ENCODE peak calls at places on chromosomes 12 and 14, in four cellular contexts. C, D, M and W are unnamed samples.

GRCh38 chr14:22131749-22132476 is 457.1 kb downstream of the DAD1 start:
- DNase-seq in M (peak), C (peak), D (peak), W (no peak)

GRCh38 chr14:97713023-97713422 is 915.8 kb downstream of the VRK1 start:
- DNase-seq in M (no peak), D (no peak), C (no peak), W (no peak)

GRCh38 chr12:26017484-26018211 is 59.2 kb downstream of the RASSF8 start:
- DNase-seq in C (peak), M (peak), D (no peak), W (no peak)

GRCh38 chr12:47238665-47239064 is 158.9 kb upstream of the AMIGO2 start:
- DNase-seq in M (no peak), C (no peak), D (no peak), W (no peak)

GRCh38 chr12:57552692-57553321 is 3.0 kb downstream of the KIF5A start:
- DNase-seq in C (no peak), M (no peak), D (peak), W (no peak)

GRCh38 chr14:63276492-63277342 is 42.0 kb downstream of the GPHB5 start:
- DNase-seq in M (no peak), D (peak), C (peak), W (no peak)

GRCh38 chr14:104112113-104112505 is 26.3 kb upstream of the KIF26A start:
- DNase-seq in D (no peak), M (no peak), C (no peak), W (no peak)

GRCh38 chr12:87806310-87806709 is 222.9 kb downstream of the C12orf50 start:
- DNase-seq in C (no peak), M (no peak), D (no peak), W (no peak)

GRCh38 chr14:51070732-51071131 is 24.2 kb downstream of the TRIM9 start:
- DNase-seq in C (no peak), D (no peak), M (no peak), W (no peak)

GRCh38 chr12:11943919-11944318 is 126.8 kb upstream of the BCL2L14 start:
- DNase-seq in D (no peak), M (no peak), C (no peak), W (no peak)

GRCh38 chr14:59664741-59665140 is 88.1 kb upstream of the CCDC175 start:
- DNase-seq in D (no peak), M (no peak), C (no peak), W (no peak)

GRCh38 chr12:63916561-63917476 is 72.3 kb downstream of the SRGAP1 start:
- DNase-seq in C (no peak), D (no peak), M (no peak), W (no peak)

GRCh38 chr14:81371802-81372201 is 28.3 kb downstream of the STON2 start:
- DNase-seq in M (no peak), D (no peak), C (no peak), W (no peak)

GRCh38 chr14:62957562-62957961 is 87.7 kb downstream of the KCNH5 start:
- DNase-seq in M (no peak), C (no peak), D (no peak), W (no peak)

GRCh38 chr12:48542300-48542928 is 17.0 kb downstream of the OR8S1 start:
- DNase-seq in D (peak), M (no peak), C (peak), W (no peak)

GRCh38 chr12:88663001-88663400 is 82.7 kb upstream of the KITLG start:
- DNase-seq in C (no peak), D (no peak), M (no peak), W (no peak)

GRCh38 chr14:76775695-76776305 is 14.5 kb downstream of the VASH1 start:
- DNase-seq in C (no peak), M (no peak), D (peak), W (no peak)

GRCh38 chr12:63323942-63324341 is 172.9 kb upstream of the AVPR1A start:
- DNase-seq in M (no peak), D (no peak), C (no peak), W (no peak)

GRCh38 chr12:122528582-122528981 is 1.5 kb downstream of the KNTC1 start:
- DNase-seq in M (no peak), D (no peak), C (no peak), W (no peak)

GRCh38 chr12:6241495-6241894 is 41.3 kb downstream of the CD9 start:
- DNase-seq in M (no peak), D (peak), C (no peak), W (no peak)

GRCh38 chr12:102479099-102479887 is 1.1 kb downstream of the IGF1 start:
- DNase-seq in M (no peak), C (no peak), D (no peak), W (peak)

GRCh38 chr12:18277196-18277595 is 15.9 kb downstream of the PIK3C2G start:
- DNase-seq in D (no peak), C (no peak), M (no peak), W (no peak)

GRCh38 chr14:56422703-56423213 is 156.8 kb upstream of the TMEM260 start:
- DNase-seq in D (no peak), C (peak), M (peak), W (no peak)

GRCh38 chr12:128976120-128976519 is 122.8 kb downstream of the GLT1D1 start:
- DNase-seq in D (peak), M (peak), C (no peak), W (no peak)

GRCh38 chr12:52953181-52953841 is 4.4 kb downstream of the KRT18 start:
- DNase-seq in M (no peak), C (no peak), D (no peak), W (no peak)

GRCh38 chr12:25957898-25958253 is 606 bp upstream of the RASSF8 start:
- DNase-seq in C (no peak), D (no peak), M (no peak), W (no peak)

GRCh38 chr14:23645504-23645811 is 9.3 kb downstream of the DHRS2 start:
- DNase-seq in M (no peak), D (no peak), C (no peak), W (no peak)

GRCh38 chr12:123389560-123390351 is 5.8 kb downstream of the KMT5A start:
- DNase-seq in M (peak), C (peak), D (peak), W (no peak)

GRCh38 chr12:93608313-93608712 is 35.8 kb downstream of the SOCS2 start:
- DNase-seq in D (no peak), M (no peak), C (no peak), W (no peak)

GRCh38 chr12:47193066-47193465 is 113.3 kb upstream of the AMIGO2 start:
- DNase-seq in C (no peak), M (no peak), D (no peak), W (no peak)

GRCh38 chr12:98893126-98893525 is 248.0 kb downstream of the APAF1 start:
- DNase-seq in C (no peak), M (no peak), D (no peak), W (no peak)

GRCh38 chr14:80275208-80275850 is 64.0 kb upstream of the DIO2 start:
- DNase-seq in D (no peak), M (no peak), C (no peak), W (no peak)

GRCh38 chr14:23446291-23446851 is 10.9 kb upstream of the MYH7 start:
- DNase-seq in C (no peak), D (no peak), M (no peak), W (no peak)

GRCh38 chr12:99195474-99195873 is 452.1 kb upstream of the GARIN6 start:
- DNase-seq in D (no peak), C (no peak), M (no peak), W (no peak)

GRCh38 chr14:96349286-96350075 is 13.7 kb downstream of the ATG2B start:
- DNase-seq in C (no peak), M (no peak), D (no peak), W (no peak)

GRCh38 chr12:131836193-131836592 is 8.0 kb downstream of the MMP17 start:
- DNase-seq in D (no peak), C (no peak), M (no peak), W (no peak)

DNA sequence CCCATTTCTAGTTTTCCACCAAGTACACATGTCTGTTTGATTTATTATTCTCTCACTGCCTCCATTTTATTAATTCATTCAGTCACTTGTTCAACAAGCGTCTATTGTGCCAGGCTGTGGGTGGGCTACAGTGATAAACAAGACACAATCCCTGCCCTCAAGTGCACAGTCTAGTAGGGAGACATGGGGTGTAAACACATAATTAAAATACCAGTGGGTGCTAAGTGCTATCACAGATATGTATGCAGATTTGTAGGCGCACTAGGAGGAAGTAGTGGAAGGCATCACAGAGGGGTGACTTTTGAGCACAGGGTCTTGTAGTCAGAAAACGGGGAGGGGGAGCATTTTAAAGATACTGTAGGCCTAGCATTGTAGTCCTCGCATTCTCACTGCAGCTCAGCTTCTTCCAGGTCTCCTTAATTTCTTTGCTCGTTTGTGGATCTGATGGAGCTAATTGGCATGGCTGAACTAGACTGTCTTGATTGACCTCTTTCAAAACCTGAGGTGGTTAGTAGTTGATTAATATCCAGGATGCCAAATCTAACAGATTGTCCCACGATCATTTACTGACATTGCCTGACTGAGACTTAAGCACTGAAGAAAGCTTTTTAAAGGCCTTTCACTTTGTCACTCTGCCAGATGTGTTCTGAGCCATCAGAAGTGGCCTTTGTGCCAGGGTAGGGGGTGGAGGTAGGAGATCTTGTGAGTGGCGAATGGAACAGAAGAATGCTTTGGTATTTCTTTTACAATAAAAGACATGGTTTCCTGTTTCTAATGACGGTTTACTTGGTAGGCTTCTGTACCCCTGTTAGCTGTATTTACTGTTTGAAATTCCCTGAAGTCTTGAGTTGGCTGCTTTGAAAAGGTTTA is 116.9 kb downstream of the DIP2B start:
- DNase-seq in M (no peak), D (no peak), C (no peak), W (no peak)
- TF ChIP-seq CREM in M (no peak), D (no peak), C (no peak), W (no peak)

GRCh38 chr12:3302406-3303041 is 188.5 kb upstream of the PRMT8 start:
- DNase-seq in M (no peak), C (no peak), D (no peak), W (no peak)

GRCh38 chr12:3305904-3306619 is 184.9 kb upstream of the PRMT8 start:
- DNase-seq in D (no peak), C (no peak), M (no peak), W (no peak)

GRCh38 chr12:3303410-3304136 is 187.4 kb upstream of the PRMT8 start:
- DNase-seq in D (no peak), C (peak), M (peak), W (no peak)

GRCh38 chr12:3305464-3305863 is 185.5 kb upstream of the PRMT8 start:
- DNase-seq in D (no peak), M (no peak), C (no peak), W (no peak)

DNA sequence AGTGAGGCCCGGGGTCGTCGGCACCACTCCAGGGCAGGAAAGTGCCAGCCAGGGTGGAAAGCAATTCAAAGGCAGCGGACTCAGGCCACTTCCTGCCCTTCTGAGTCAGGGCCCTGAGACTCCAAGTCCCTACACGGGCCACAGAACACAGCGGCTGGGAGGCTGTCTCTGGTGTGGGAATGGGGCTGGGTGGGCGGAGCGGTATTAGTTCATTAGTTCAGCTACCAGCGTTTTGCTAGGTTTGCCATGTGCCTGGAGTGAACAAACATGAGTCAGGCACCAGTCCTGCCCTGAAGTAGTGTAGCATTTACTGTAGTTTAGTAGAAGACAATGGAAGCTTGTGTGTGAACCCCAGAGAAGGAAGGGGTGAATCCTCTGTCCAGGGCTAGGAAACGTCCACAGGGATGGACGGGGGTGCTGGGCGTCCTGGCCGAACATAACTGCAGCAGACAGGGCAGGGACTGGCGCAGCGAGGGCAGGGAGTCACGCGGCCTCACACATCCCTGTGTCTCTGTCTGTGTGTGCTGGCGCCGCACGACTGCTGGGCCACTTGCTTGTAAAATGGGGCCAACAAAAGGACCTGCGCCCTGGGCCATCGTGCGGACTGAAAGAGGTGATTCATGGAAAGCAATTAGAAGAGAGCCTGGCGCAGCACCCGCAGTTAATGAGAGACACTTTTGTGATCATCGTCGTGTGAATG is 186.4 kb upstream of the PRMT8 start:
- DNase-seq in C (peak), M (no peak), D (no peak), W (no peak)
- TF ChIP-seq CREM in C (no peak), M (no peak), D (no peak), W (no peak)

DNA sequence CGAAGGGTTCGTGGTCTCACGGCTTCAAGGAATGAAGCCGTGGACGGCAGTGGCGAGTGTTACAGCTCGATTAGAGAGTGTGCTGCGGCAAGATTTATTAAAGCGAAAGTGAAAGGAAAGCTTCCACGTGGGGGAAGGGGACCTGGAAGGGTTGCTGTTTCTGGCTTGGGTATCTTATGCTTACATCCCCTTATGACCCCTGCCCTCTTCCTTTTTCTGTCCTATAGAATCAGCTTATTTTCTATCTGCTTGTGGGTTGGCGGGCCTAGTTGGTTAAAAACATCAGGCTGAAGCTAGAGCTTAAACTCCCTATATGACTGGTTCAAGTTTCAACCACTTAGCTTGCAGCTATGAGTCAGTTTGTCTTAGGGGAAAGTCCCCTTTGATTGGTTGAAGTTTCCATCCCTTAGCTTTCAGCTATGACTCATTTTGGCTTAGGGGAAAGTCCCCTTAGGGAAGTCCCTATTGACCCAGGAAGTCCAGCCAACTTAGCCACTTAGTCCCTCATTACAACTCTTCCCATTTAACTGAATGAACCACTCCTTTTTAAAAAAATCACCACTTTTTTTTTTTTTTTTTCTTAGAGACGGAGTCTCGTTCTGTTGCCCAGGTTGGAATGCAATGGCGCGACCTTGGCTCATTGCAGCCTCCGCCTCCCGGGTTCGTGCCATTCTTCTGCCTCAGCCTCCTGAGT is 1494.7 kb upstream of the TMEM132C start:
- DNase-seq in D (peak), M (no peak), C (peak), W (peak)
- TF ChIP-seq CREM in D (no peak), M (no peak), C (no peak), W (peak)

GRCh38 chr14:85793533-85793932 is 263.6 kb downstream of the FLRT2 start:
- DNase-seq in C (no peak), D (no peak), M (no peak), W (no peak)

GRCh38 chr14:85788834-85789233 is 258.9 kb downstream of the FLRT2 start:
- DNase-seq in M (no peak), D (no peak), C (no peak), W (no peak)

GRCh38 chr14:85789506-85789905 is 259.6 kb downstream of the FLRT2 start:
- DNase-seq in M (no peak), D (no peak), C (no peak), W (no peak)
- TF ChIP-seq CREM in M (no peak), D (no peak), C (no peak), W (no peak)

DNA sequence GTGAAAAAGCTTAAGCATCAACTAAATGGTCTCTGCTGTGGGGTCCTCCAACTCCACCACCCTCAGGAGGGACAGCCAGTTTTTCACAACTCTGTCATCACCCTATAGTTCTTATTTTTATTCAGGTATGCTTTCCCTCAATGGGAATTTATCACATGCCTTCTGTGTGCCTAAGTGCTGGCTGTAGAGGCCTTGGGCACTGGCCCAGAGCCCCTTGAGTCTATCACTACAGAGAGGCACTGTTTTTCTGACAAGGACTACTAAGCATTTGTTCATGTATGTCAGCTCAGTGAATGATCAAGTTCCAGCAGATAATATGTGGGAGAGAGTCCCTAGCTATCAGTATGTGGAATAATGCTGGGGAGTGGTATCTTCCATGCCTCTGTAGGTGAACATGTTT is 463.9 kb downstream of the NPAS3 start:
- DNase-seq in M (no peak), C (no peak), D (no peak), W (no peak)
- TF ChIP-seq CREM in M (no peak), C (no peak), D (no peak), W (no peak)

GRCh38 chr12:45637706-45638105 is 91.8 kb upstream of the ARID2 start:
- DNase-seq in M (no peak), C (no peak), D (no peak), W (no peak)
- TF ChIP-seq CREM in M (no peak), C (no peak), D (no peak), W (no peak)

GRCh38 chr12:75579552-75579951 is 68.1 kb upstream of the KRR1 start:
- DNase-seq in M (no peak), D (no peak), C (no peak), W (no peak)
- TF ChIP-seq CREM in M (no peak), D (no peak), C (no peak), W (no peak)

GRCh38 chr14:101070540-101071492 is 167.3 kb upstream of the RTL1 start:
- DNase-seq in D (no peak), C (no peak), M (peak), W (no peak)
- TF ChIP-seq CREM in D (no peak), C (no peak), M (no peak), W (no peak)

GRCh38 chr12:72201457-72201856 is 70.7 kb upstream of the TRHDE start:
- DNase-seq in C (no peak), M (no peak), D (no peak), W (no peak)

DNA sequence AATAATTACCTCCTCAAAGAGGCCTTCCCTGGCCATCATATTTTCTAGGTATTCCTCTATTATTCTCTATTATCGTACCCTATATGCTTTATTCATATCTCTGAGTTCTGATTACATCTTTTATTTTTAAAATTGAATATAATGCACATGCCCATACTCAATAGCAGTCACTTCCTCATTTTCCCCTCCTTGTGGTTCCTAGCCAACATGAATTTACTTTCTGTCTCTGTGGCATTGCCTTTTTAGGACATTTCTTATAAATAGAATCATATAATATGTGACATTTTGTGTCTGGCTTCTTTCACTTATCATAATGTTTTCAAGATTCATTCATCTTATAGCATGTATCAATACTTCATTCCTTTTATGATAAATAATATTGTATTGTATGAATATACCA is 74.4 kb upstream of the TRHDE start:
- DNase-seq in D (no peak), C (no peak), M (no peak), W (no peak)
- TF ChIP-seq CREM in D (no peak), C (no peak), M (no peak), W (no peak)

GRCh38 chr12:110739488-110739887 is 3.2 kb downstream of the PPP1CC start:
- DNase-seq in M (no peak), D (no peak), C (no peak), W (no peak)
- TF ChIP-seq CREM in M (no peak), D (no peak), C (no peak), W (no peak)